ENCODE peak calls at places on chromosome 11, in four cellular contexts. One of them, this sample, is unnamed. For H3K9me3, the result is how much of the 10 kb centered on the place peaks cover.

GRCh38 chr11:114275295-114275694 is 20.9 kb upstream of the NNMT start:
- DNase-seq in A549: no peak
- DNase-seq in endodermal cell: no peak
- DNase-seq in tibial nerve: no peak
- DNase-seq in this sample: no peak

GRCh38 chr11:87265915-87266314 is 228.2 kb downstream of the TMEM135 start:
- DNase-seq in endodermal cell: no peak
- DNase-seq in A549: no peak
- DNase-seq in tibial nerve: no peak
- DNase-seq in this sample: no peak

GRCh38 chr11:110219011-110219785 is 77.2 kb downstream of the RDX start:
- DNase-seq in A549: no peak
- DNase-seq in tibial nerve: no peak
- DNase-seq in endodermal cell: no peak
- DNase-seq in this sample: no peak

GRCh38 chr11:78432058-78432515 is 14.5 kb upstream of the GAB2 start:
- DNase-seq in endodermal cell: peak
- DNase-seq in tibial nerve: no peak
- DNase-seq in A549: peak
- DNase-seq in this sample: no peak

GRCh38 chr11:127252321-127252720 is 251.8 kb upstream of the KIRREL3 start:
- DNase-seq in A549: no peak
- DNase-seq in tibial nerve: no peak
- DNase-seq in endodermal cell: no peak
- DNase-seq in this sample: no peak

GRCh38 chr11:45366196-45366595 is 80.1 kb upstream of the SYT13 start:
- DNase-seq in endodermal cell: no peak
- DNase-seq in tibial nerve: no peak
- DNase-seq in A549: no peak
- DNase-seq in this sample: no peak

GRCh38 chr11:67054851-67055523 is 1.7 kb upstream of the RHOD start:
- DNase-seq in A549: peak
- DNase-seq in endodermal cell: no peak
- DNase-seq in tibial nerve: no peak
- DNase-seq in this sample: no peak

GRCh38 chr11:121767433-121767832 is 314.7 kb upstream of the SORL1-AS1 start:
- DNase-seq in tibial nerve: no peak
- DNase-seq in endodermal cell: no peak
- DNase-seq in A549: no peak
- DNase-seq in this sample: peak

GRCh38 chr11:57885298-57886035 is 123.9 kb downstream of the CTNND1 start:
- DNase-seq in A549: peak
- DNase-seq in tibial nerve: no peak
- DNase-seq in endodermal cell: peak
- DNase-seq in this sample: no peak

GRCh38 chr11:78504708-78505107 is 70.0 kb downstream of the NARS2 start:
- DNase-seq in endodermal cell: no peak
- DNase-seq in A549: no peak
- DNase-seq in tibial nerve: no peak
- DNase-seq in this sample: no peak

GRCh38 chr11:8356731-8357504 is 93.2 kb upstream of the LMO1 start:
- DNase-seq in tibial nerve: peak
- DNase-seq in endodermal cell: no peak
- DNase-seq in A549: no peak
- DNase-seq in this sample: no peak

GRCh38 chr11:99916078-99916477 is 771.0 kb upstream of the ARHGAP42 start:
- DNase-seq in A549: no peak
- DNase-seq in endodermal cell: no peak
- DNase-seq in tibial nerve: no peak
- DNase-seq in this sample: no peak

GRCh38 chr11:122843281-122844150 is 5.2 kb downstream of the CRTAM start:
- DNase-seq in A549: no peak
- DNase-seq in tibial nerve: no peak
- DNase-seq in endodermal cell: peak
- DNase-seq in this sample: no peak

GRCh38 chr11:29161216-29161615 is 855.6 kb downstream of the KCNA4 start:
- DNase-seq in A549: no peak
- DNase-seq in endodermal cell: no peak
- DNase-seq in tibial nerve: no peak
- DNase-seq in this sample: no peak

GRCh38 chr11:67060111-67060522 is 3.5 kb downstream of the RHOD start:
- DNase-seq in tibial nerve: no peak
- DNase-seq in A549: peak
- DNase-seq in endodermal cell: no peak
- DNase-seq in this sample: no peak

GRCh38 chr11:6637871-6638270 is 17.7 kb downstream of the DCHS1 start:
- DNase-seq in A549: no peak
- DNase-seq in tibial nerve: no peak
- DNase-seq in endodermal cell: no peak
- DNase-seq in this sample: no peak

GRCh38 chr11:48105096-48105990 is 111.3 kb upstream of the OR4B1 start:
- DNase-seq in tibial nerve: no peak
- DNase-seq in endodermal cell: no peak
- DNase-seq in A549: no peak
- DNase-seq in this sample: no peak

GRCh38 chr11:121914508-121914907 is 201.5 kb downstream of the BLID start:
- DNase-seq in A549: no peak
- DNase-seq in tibial nerve: no peak
- DNase-seq in endodermal cell: no peak
- DNase-seq in this sample: no peak

GRCh38 chr11:50412832-50413231 is 380.2 kb downstream of the OR4C45 start:
- DNase-seq in endodermal cell: no peak
- DNase-seq in A549: no peak
- DNase-seq in tibial nerve: no peak
- DNase-seq in this sample: no peak
- H3K9me3 ChIP-seq in endodermal cell: half or more
- H3K9me3 ChIP-seq in A549: under half
- H3K9me3 ChIP-seq in tibial nerve: under half
- H3K9me3 ChIP-seq in this sample: under half

GRCh38 chr11:15073361-15074205 is at the start of gene CALCB:
- DNase-seq in endodermal cell: peak
- DNase-seq in tibial nerve: no peak
- DNase-seq in A549: peak
- DNase-seq in this sample: no peak
- H3K9me3 ChIP-seq in endodermal cell: under half
- H3K9me3 ChIP-seq in tibial nerve: under half
- H3K9me3 ChIP-seq in A549: under half
- H3K9me3 ChIP-seq in this sample: under half

DNA sequence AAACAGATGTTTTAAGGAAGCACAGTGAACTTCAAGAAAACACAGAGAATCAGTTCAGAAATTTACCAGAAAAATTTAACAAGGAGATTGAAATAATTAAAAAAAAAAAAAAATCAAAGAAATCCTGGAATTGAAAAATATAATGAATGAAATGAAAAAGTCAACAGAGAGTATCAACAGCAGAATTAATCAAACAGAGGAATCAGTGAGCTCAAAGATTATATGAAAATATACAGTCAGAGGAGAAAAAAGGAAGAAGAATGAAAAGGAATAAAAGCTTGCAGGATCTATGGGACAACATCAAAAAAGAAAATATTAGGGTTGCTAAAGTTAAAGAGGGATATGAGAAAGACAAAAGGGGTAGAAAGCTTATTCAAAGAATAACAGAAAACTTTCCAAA is 82.3 kb downstream of the XRRA1 start:
- DNase-seq in A549: no peak
- DNase-seq in tibial nerve: no peak
- DNase-seq in endodermal cell: no peak
- DNase-seq in this sample: no peak
- H3K9me3 ChIP-seq in A549: under half
- H3K9me3 ChIP-seq in tibial nerve: under half
- H3K9me3 ChIP-seq in endodermal cell: half or more
- H3K9me3 ChIP-seq in this sample: under half

DNA sequence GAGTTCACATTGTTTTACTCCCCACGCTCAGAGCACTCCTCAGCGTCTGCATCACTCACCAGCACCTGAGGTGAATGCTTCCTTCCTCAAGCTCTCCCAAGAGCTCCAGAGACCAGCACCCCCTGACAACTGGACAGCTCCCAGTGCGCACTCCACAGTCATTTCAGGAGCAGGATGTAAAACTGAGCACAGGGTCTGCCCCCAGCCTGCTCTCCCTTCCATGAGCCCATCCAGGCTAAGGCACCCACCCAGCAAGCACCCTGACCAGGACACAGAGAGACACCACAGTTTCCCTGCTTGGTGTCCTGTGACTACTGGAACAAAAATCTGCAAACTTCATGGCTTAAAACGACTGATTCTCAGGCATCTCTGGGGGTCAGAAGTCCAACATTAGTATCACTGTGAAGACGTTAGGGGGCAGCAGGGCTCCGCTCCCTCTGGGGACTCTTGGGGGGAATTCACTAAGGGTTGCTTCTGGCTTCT is 3.3 kb downstream of the SCGB1D2 start:
- DNase-seq in tibial nerve: no peak
- DNase-seq in A549: peak
- DNase-seq in endodermal cell: peak
- DNase-seq in this sample: no peak
- H3K9me3 ChIP-seq in tibial nerve: under half
- H3K9me3 ChIP-seq in A549: under half
- H3K9me3 ChIP-seq in endodermal cell: under half
- H3K9me3 ChIP-seq in this sample: under half

GRCh38 chr11:134542401-134543143 is 130.5 kb upstream of the B3GAT1 start:
- DNase-seq in endodermal cell: peak
- DNase-seq in tibial nerve: no peak
- DNase-seq in A549: no peak
- DNase-seq in this sample: no peak

GRCh38 chr11:134543144-134544044 is 131.4 kb upstream of the B3GAT1 start:
- DNase-seq in A549: no peak
- DNase-seq in tibial nerve: no peak
- DNase-seq in endodermal cell: peak
- DNase-seq in this sample: no peak

GRCh38 chr11:134545521-134545920 is 133.5 kb upstream of the B3GAT1 start:
- DNase-seq in endodermal cell: no peak
- DNase-seq in tibial nerve: peak
- DNase-seq in A549: no peak
- DNase-seq in this sample: no peak

GRCh38 chr11:134541951-134542350 is 129.9 kb upstream of the B3GAT1 start:
- DNase-seq in A549: no peak
- DNase-seq in tibial nerve: no peak
- DNase-seq in endodermal cell: no peak
- DNase-seq in this sample: no peak

GRCh38 chr11:134544095-134544815 is 132.2 kb upstream of the B3GAT1 start:
- DNase-seq in tibial nerve: no peak
- DNase-seq in endodermal cell: no peak
- DNase-seq in A549: no peak
- DNase-seq in this sample: no peak
- H3K9me3 ChIP-seq in tibial nerve: under half
- H3K9me3 ChIP-seq in endodermal cell: under half
- H3K9me3 ChIP-seq in A549: under half
- H3K9me3 ChIP-seq in this sample: under half

DNA sequence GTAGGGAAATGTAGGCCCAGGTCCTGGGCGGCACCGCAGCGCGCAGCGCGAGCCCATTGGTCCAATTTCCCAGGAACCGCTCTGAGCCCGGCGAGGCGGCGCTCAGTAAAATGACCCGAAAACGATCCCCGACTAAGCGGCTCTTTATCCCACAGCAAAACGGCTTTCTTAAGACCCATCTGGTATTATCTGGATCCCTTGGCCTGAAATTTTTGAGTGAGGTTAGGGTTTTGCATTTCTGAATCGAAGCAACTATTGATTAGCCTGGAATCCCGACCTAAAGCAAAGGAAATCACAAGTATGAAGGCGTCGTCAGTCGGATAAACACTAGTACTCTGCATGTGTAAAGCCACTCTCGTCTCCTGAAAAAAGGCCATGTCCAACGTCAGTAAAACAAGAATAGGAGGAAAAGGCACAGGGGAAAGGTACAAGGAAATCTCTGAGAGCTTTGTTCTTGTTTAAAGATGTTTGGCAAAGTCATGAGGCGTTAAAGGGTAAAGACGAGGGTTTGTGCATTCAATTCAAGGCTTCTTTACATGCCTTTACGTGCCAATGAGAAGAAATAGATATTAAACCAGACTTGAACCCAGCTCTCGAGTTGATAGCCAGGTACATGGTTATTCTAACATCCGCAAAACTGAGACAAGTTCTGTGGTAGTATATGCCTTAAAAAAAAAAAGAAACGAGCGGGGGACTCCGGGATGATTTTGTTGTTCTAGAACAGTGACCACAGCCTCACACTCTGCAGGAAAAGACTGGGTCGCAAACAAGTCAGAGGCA is 564 bp upstream of the CFL1 start:
- DNase-seq in A549: no peak
- DNase-seq in endodermal cell: no peak
- DNase-seq in tibial nerve: no peak
- DNase-seq in this sample: no peak
- H3K9me3 ChIP-seq in A549: under half
- H3K9me3 ChIP-seq in endodermal cell: under half
- H3K9me3 ChIP-seq in tibial nerve: under half
- H3K9me3 ChIP-seq in this sample: under half

GRCh38 chr11:134171951-134172350 is 51.8 kb downstream of the NCAPD3 start:
- DNase-seq in endodermal cell: no peak
- DNase-seq in tibial nerve: no peak
- DNase-seq in A549: no peak
- DNase-seq in this sample: no peak
- H3K9me3 ChIP-seq in endodermal cell: half or more
- H3K9me3 ChIP-seq in tibial nerve: under half
- H3K9me3 ChIP-seq in A549: under half
- H3K9me3 ChIP-seq in this sample: under half

GRCh38 chr11:70592641-70593165 is 194.4 kb downstream of the CTTN start:
- DNase-seq in tibial nerve: no peak
- DNase-seq in endodermal cell: no peak
- DNase-seq in A549: no peak
- DNase-seq in this sample: no peak

GRCh38 chr11:70593446-70593983 is 195.2 kb downstream of the CTTN start:
- DNase-seq in A549: no peak
- DNase-seq in tibial nerve: no peak
- DNase-seq in endodermal cell: no peak
- DNase-seq in this sample: no peak

GRCh38 chr11:70595016-70595415 is 196.7 kb downstream of the CTTN start:
- DNase-seq in tibial nerve: no peak
- DNase-seq in A549: no peak
- DNase-seq in endodermal cell: no peak
- DNase-seq in this sample: no peak

GRCh38 chr11:70595452-70595851 is 197.1 kb downstream of the CTTN start:
- DNase-seq in tibial nerve: no peak
- DNase-seq in A549: no peak
- DNase-seq in endodermal cell: no peak
- DNase-seq in this sample: no peak

GRCh38 chr11:70594031-70594430 is 195.7 kb downstream of the CTTN start:
- DNase-seq in A549: no peak
- DNase-seq in endodermal cell: no peak
- DNase-seq in tibial nerve: no peak
- DNase-seq in this sample: no peak
- H3K9me3 ChIP-seq in A549: under half
- H3K9me3 ChIP-seq in endodermal cell: under half
- H3K9me3 ChIP-seq in tibial nerve: under half
- H3K9me3 ChIP-seq in this sample: under half